ENCODE peak calls at places on chromosome 1, in six cellular contexts. J is NCI-H1417; X is fibroblast of the conjunctiva; O is activated CD4-positive, CD25-positive, alpha-beta regulatory T cell treated with anti-CD3 and anti-CD28 coated beads, Interleukin-2, amount 50 U/mL, for 72 hours; M is CD8-positive, alpha-beta memory T cell; K is activated CD4-positive, alpha-beta T cell treated with anti-CD3 and anti-CD28 coated beads, Interleukin-2, amount 10 ng/mL, durations not matched to agents 7 days and 5 days. W is an unnamed sample.

GRCh38 chr1:205319081-205320018 is 2.2 kb downstream of the NUAK2 start:
- DNase-seq in O (no peak), J (peak), M (no peak), K (peak), X (peak), W (no peak)

GRCh38 chr1:105427543-105427942 is 1628.9 kb upstream of the PRMT6 start:
- DNase-seq in X (no peak), M (no peak), K (no peak), O (no peak), J (no peak), W (no peak)

GRCh38 chr1:108708726-108709660 is 3.7 kb upstream of the FNDC7 start:
- DNase-seq in K (peak), M (peak), O (peak), J (no peak), X (no peak), W (no peak)

GRCh38 chr1:54861070-54861761 is 25.8 kb downstream of the DHCR24 start:
- DNase-seq in K (no peak), O (no peak), X (no peak), M (no peak), J (no peak), W (no peak)

GRCh38 chr1:9825101-9826074 is 1.6 kb upstream of the CLSTN1 start:
- DNase-seq in K (peak), O (no peak), M (peak), X (peak), J (peak), W (no peak)

GRCh38 chr1:15214507-15214906 is 32.5 kb upstream of the FHAD1 start:
- DNase-seq in K (no peak), J (no peak), O (no peak), M (no peak), X (peak), W (no peak)

GRCh38 chr1:232709339-232709738 is 79.4 kb upstream of the SIPA1L2 start:
- DNase-seq in M (no peak), O (no peak), K (no peak), X (no peak), J (no peak), W (no peak)

GRCh38 chr1:224348137-224348536 is 8.5 kb upstream of the CNIH4 start:
- DNase-seq in X (no peak), O (no peak), K (no peak), M (no peak), J (no peak), W (no peak)

GRCh38 chr1:239558992-239559391 is 172.6 kb downstream of the CHRM3 start:
- DNase-seq in X (no peak), O (no peak), J (no peak), M (no peak), K (no peak), W (no peak)

W was measured in endothelial cell.